ENCODE peak calls at places on chromosomes 7 and 10, in four cellular contexts. One of them, this sample, is unnamed.

GRCh38 chr10:49740346-49741107 is 21.6 kb downstream of the OGDHL start:
- DNase-seq in IMR-90: no peak
- DNase-seq in MM.1S: no peak
- DNase-seq in kidney epithelial cell: no peak
- DNase-seq in this sample: no peak

GRCh38 chr10:59944339-59944935 is 38.1 kb upstream of the CCDC6 start:
- DNase-seq in IMR-90: no peak
- DNase-seq in MM.1S: no peak
- DNase-seq in kidney epithelial cell: no peak
- DNase-seq in this sample: no peak

GRCh38 chr7:87806150-87806549 is 70.0 kb downstream of the SLC25A40 start:
- DNase-seq in IMR-90: no peak
- DNase-seq in MM.1S: no peak
- DNase-seq in kidney epithelial cell: no peak
- DNase-seq in this sample: no peak

GRCh38 chr7:47669178-47669878 is 87.4 kb upstream of the TNS3 start:
- DNase-seq in IMR-90: peak
- DNase-seq in MM.1S: peak
- DNase-seq in kidney epithelial cell: peak
- DNase-seq in this sample: peak

GRCh38 chr7:83814480-83814879 is 165.5 kb upstream of the SEMA3E start:
- DNase-seq in IMR-90: no peak
- DNase-seq in MM.1S: no peak
- DNase-seq in kidney epithelial cell: no peak
- DNase-seq in this sample: no peak

GRCh38 chr10:11409357-11409756 is 202.1 kb downstream of the USP6NL start:
- DNase-seq in IMR-90: no peak
- DNase-seq in MM.1S: no peak
- DNase-seq in kidney epithelial cell: no peak
- DNase-seq in this sample: no peak

GRCh38 chr10:92891885-92892705 is 43.8 kb downstream of the EXOC6 start:
- DNase-seq in IMR-90: peak
- DNase-seq in MM.1S: no peak
- DNase-seq in kidney epithelial cell: peak
- DNase-seq in this sample: no peak

GRCh38 chr10:11337516-11337915 is 273.9 kb downstream of the USP6NL start:
- DNase-seq in IMR-90: no peak
- DNase-seq in MM.1S: no peak
- DNase-seq in kidney epithelial cell: no peak
- DNase-seq in this sample: no peak

GRCh38 chr7:157683251-157684156 is 346.7 kb downstream of the DNAJB6 start:
- DNase-seq in IMR-90: no peak
- DNase-seq in MM.1S: no peak
- DNase-seq in kidney epithelial cell: no peak
- DNase-seq in this sample: no peak

GRCh38 chr7:39413866-39414668 is 152.1 kb upstream of the YAE1 start:
- DNase-seq in IMR-90: peak
- DNase-seq in MM.1S: peak
- DNase-seq in kidney epithelial cell: no peak
- DNase-seq in this sample: peak
- TF ChIP-seq CTCF in IMR-90: no peak
- TF ChIP-seq CTCF in MM.1S: peak
- TF ChIP-seq CTCF in kidney epithelial cell: peak
- TF ChIP-seq CTCF in this sample: peak

GRCh38 chr7:17301491-17302101 is 3.1 kb downstream of the AHR start:
- DNase-seq in IMR-90: peak
- DNase-seq in MM.1S: peak
- DNase-seq in kidney epithelial cell: no peak
- DNase-seq in this sample: peak
- H3K4me3 ChIP-seq in IMR-90: no peak
- H3K4me3 ChIP-seq in MM.1S: no peak
- H3K4me3 ChIP-seq in kidney epithelial cell: peak
- H3K4me3 ChIP-seq in this sample: peak

GRCh38 chr7:2148189-2148588 is 84.6 kb downstream of the MAD1L1 start:
- DNase-seq in IMR-90: no peak
- DNase-seq in MM.1S: no peak
- DNase-seq in kidney epithelial cell: no peak
- DNase-seq in this sample: no peak
- TF ChIP-seq CTCF in IMR-90: no peak
- TF ChIP-seq CTCF in MM.1S: no peak
- TF ChIP-seq CTCF in kidney epithelial cell: peak
- TF ChIP-seq CTCF in this sample: peak

GRCh38 chr7:8357536-8357935 is 75.9 kb upstream of the NXPH1 start:
- DNase-seq in IMR-90: no peak
- DNase-seq in MM.1S: no peak
- DNase-seq in kidney epithelial cell: no peak
- DNase-seq in this sample: no peak

GRCh38 chr7:8356071-8356470 is 77.3 kb upstream of the NXPH1 start:
- DNase-seq in IMR-90: no peak
- DNase-seq in MM.1S: no peak
- DNase-seq in kidney epithelial cell: no peak
- DNase-seq in this sample: no peak

GRCh38 chr7:8353991-8354390 is 79.4 kb upstream of the NXPH1 start:
- DNase-seq in IMR-90: no peak
- DNase-seq in MM.1S: peak
- DNase-seq in kidney epithelial cell: no peak
- DNase-seq in this sample: peak
- H3K4me3 ChIP-seq in IMR-90: no peak
- H3K4me3 ChIP-seq in MM.1S: no peak
- H3K4me3 ChIP-seq in kidney epithelial cell: no peak
- H3K4me3 ChIP-seq in this sample: no peak

GRCh38 chr7:149850007-149850594 is 11.9 kb downstream of the ZNF862 start:
- DNase-seq in IMR-90: no peak
- DNase-seq in MM.1S: no peak
- DNase-seq in kidney epithelial cell: no peak
- DNase-seq in this sample: no peak
- TF ChIP-seq CTCF in IMR-90: no peak
- TF ChIP-seq CTCF in MM.1S: no peak
- TF ChIP-seq CTCF in kidney epithelial cell: no peak
- TF ChIP-seq CTCF in this sample: no peak

GRCh38 chr7:28179081-28180030 is 1.2 kb downstream of the JAZF1 start:
- DNase-seq in IMR-90: no peak
- DNase-seq in MM.1S: peak
- DNase-seq in kidney epithelial cell: no peak
- DNase-seq in this sample: peak
- H3K4me3 ChIP-seq in IMR-90: peak
- H3K4me3 ChIP-seq in MM.1S: no peak
- H3K4me3 ChIP-seq in kidney epithelial cell: peak
- H3K4me3 ChIP-seq in this sample: no peak

GRCh38 chr7:93715234-93715633 is 140.7 kb upstream of the CALCR start:
- DNase-seq in IMR-90: peak
- DNase-seq in MM.1S: no peak
- DNase-seq in kidney epithelial cell: no peak
- DNase-seq in this sample: peak
- TF ChIP-seq CTCF in IMR-90: peak
- TF ChIP-seq CTCF in MM.1S: peak
- TF ChIP-seq CTCF in kidney epithelial cell: peak
- TF ChIP-seq CTCF in this sample: peak

DNA sequence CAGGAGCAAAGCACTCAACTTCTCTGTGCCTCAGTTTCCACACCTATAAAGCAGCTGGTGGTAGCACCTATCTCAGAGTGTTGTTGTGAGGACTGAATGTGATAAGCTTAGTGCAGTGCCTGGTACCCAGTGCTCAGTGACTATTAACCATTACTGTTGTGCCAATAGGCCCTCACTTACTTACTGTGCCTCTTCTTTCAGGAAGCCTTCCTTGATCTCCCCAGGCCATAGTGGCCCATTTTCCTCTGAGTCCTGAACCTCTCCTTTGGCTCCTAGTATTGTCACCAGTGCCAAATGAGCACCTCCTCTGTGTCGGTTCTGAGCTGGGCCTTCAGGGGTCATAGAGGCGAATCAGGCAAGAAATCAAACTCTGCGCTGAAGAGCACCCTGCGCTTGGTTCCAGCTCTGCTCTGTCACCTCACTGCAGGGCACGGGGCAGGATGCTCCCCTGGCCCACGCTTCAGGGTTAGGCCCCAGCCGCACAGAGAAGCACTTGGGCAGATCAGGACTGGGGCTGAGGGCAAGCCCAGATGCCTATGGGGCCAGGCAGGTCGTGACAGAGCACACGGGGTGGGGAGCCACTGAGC is 2.5 kb downstream of the CALHM1 start:
- DNase-seq in IMR-90: no peak
- DNase-seq in MM.1S: no peak
- DNase-seq in kidney epithelial cell: no peak
- DNase-seq in this sample: no peak
- H3K4me3 ChIP-seq in IMR-90: no peak
- H3K4me3 ChIP-seq in MM.1S: no peak
- H3K4me3 ChIP-seq in kidney epithelial cell: no peak
- H3K4me3 ChIP-seq in this sample: no peak

DNA sequence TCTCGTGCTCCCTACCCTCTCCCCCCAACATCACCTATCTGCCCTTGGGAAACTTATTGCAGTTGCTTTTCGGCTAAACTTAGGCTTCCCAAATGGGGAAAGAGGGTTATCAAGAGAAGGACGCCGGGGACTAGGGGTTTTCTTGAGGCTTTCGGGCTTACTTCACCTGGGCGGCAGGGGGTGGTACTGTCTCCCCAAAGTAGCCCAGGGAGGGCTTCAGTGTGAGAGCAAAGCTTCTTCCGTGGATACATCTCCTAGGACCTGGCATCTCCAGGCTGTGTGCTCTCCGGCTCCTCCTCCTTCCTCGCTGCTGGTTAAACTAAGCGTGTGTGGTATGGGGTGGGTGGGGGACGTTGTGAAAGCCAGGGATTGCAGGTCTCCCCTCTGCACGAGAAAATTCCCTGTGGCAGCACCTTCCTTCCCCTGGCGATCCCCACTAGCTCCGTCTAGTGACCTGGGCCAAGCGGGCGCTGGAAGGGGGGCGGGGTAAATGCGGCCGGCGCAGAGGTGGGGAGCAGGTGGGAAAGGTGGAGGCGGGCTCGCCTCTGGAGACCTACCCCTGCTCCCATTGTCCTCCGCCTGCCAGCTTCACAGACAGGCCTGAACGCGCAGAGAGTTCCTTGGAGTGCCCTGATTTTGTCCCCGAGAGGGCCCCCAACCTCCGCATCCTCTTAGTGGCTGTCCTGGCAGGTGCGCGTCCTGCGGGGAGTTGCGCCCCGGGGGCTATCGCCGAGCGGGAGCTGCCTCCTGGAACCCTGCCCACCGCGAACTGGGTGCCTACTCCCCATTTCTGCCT is 1.2 kb downstream of the PLXDC2 start:
- DNase-seq in IMR-90: no peak
- DNase-seq in MM.1S: peak
- DNase-seq in kidney epithelial cell: no peak
- DNase-seq in this sample: peak
- TF ChIP-seq CTCF in IMR-90: no peak
- TF ChIP-seq CTCF in MM.1S: peak
- TF ChIP-seq CTCF in kidney epithelial cell: peak
- TF ChIP-seq CTCF in this sample: no peak

This sample was measured in GM12865.